ENCODE peak calls at places on chromosomes 12 and 14, in seven cellular contexts. Q is endothelial cell, L is NCI-H510A treated with DMSO at 0.1 percent for 48 hours, N is amniotic stem cell, D is lower lobe of right lung, R is pulmonary artery endothelial cell, Y is omental fat pad. J is an unnamed sample.
A peak's percentile ranks its signal among the peaks of the same experiment; 100 is the strongest.

GRCh38 chr14:36450550-36450949 is 69.5 kb downstream of the NKX2-1 start:
- DNase-seq in L (no peak), R (no peak), Y (no peak), Q (no peak), D (no peak), N (no peak), J (no peak)

GRCh38 chr14:47722929-47723693 is 47.7 kb upstream of the MDGA2 start:
- DNase-seq in R (no peak), L (no peak), N (no peak), Y (no peak), D (no peak), Q (no peak), J (no peak)

GRCh38 chr12:124914392-124915248 is at the start of gene UBC:
- DNase-seq in L (no peak), D (peak; percentile 91), Y (peak; percentile 90), Q (peak; percentile 87), R (peak; percentile 67), N (no peak), J (no peak)

GRCh38 chr12:46895726-46896125 is 69.9 kb upstream of the SLC38A4 start:
- DNase-seq in N (no peak), L (no peak), Y (no peak), Q (no peak), R (no peak), D (no peak), J (no peak)

GRCh38 chr12:63319936-63320633 is 169.1 kb upstream of the AVPR1A start:
- DNase-seq in Q (no peak), L (no peak), D (no peak), Y (no peak), N (no peak), R (no peak), J (no peak)

GRCh38 chr12:77999074-77999715 is 168.5 kb downstream of the NAV3 start:
- DNase-seq in D (no peak), Y (no peak), N (no peak), L (no peak), R (no peak), Q (no peak), J (no peak)

GRCh38 chr12:27711312-27711682 is 665 bp downstream of the MRPS35 start:
- DNase-seq in L (peak; percentile 21), N (no peak), Q (no peak), R (no peak), Y (no peak), D (no peak), J (no peak)

GRCh38 chr14:103527408-103528157 is 1.4 kb upstream of the TRMT61A start:
- DNase-seq in R (no peak), N (no peak), L (peak; percentile 25), Y (no peak), Q (no peak), D (no peak), J (peak; percentile 78)

GRCh38 chr14:70057519-70058136 is 131.1 kb downstream of the SLC8A3 start:
- DNase-seq in R (no peak), D (no peak), Y (no peak), L (no peak), N (no peak), Q (no peak), J (no peak)

GRCh38 chr12:20830456-20830855 is 20.0 kb downstream of the SLCO1B3 start:
- DNase-seq in D (no peak), Y (no peak), L (peak; percentile 20), Q (no peak), N (no peak), R (no peak), J (no peak)

GRCh38 chr14:76518366-76518765 is 142.4 kb downstream of the ESRRB start:
- DNase-seq in R (no peak), N (no peak), Q (no peak), L (no peak), D (no peak), Y (no peak), J (no peak)

GRCh38 chr14:103576371-103577024 is 13.7 kb downstream of the COA8 start:
- DNase-seq in D (peak; percentile 95), R (peak; percentile 80), N (peak; percentile 64), L (peak; percentile 85), Q (peak; percentile 22), Y (peak; percentile 58), J (peak; percentile 91)

GRCh38 chr12:53219116-53219955 is 12.3 kb upstream of the ITGB7 start:
- DNase-seq in Y (no peak), D (peak; percentile 60), N (no peak), Q (no peak), L (no peak), R (no peak), J (no peak)

GRCh38 chr12:122753213-122753571 is 568 bp downstream of the DENR start:
- DNase-seq in Y (no peak), L (no peak), Q (no peak), R (no peak), D (no peak), N (no peak), J (no peak)

GRCh38 chr12:85831327-85831990 is 4.8 kb downstream of the RASSF9 start:
- DNase-seq in Y (no peak), Q (no peak), N (no peak), D (no peak), R (no peak), L (no peak), J (no peak)

GRCh38 chr14:81132492-81132891 is 88.3 kb downstream of the GTF2A1 start:
- DNase-seq in N (no peak), Y (no peak), R (no peak), L (peak; percentile 25), Q (no peak), D (no peak), J (no peak)

GRCh38 chr12:127649951-127650350 is 617.0 kb upstream of the TMEM132C start:
- DNase-seq in R (no peak), Y (no peak), N (no peak), L (no peak), D (no peak), Q (no peak), J (no peak)

GRCh38 chr12:54131641-54132280 is 57.0 kb downstream of the SMUG1 start:
- DNase-seq in Y (no peak), N (no peak), R (no peak), L (no peak), D (no peak), Q (peak; percentile 27), J (no peak)

GRCh38 chr14:105448706-105449111 is 25.9 kb upstream of the CRIP2 start:
- DNase-seq in N (peak; percentile 3), D (peak; percentile 79), R (no peak), L (peak; percentile 16), Y (peak; percentile 38), Q (peak; percentile 84), J (peak; percentile 75)

GRCh38 chr14:36498938-36499337 is 21.1 kb downstream of the NKX2-1 start:
- DNase-seq in L (no peak), Q (no peak), Y (no peak), R (no peak), N (no peak), D (no peak), J (no peak)

GRCh38 chr12:108560752-108561719 is at the start of gene SART3:
- DNase-seq in Q (peak; percentile 73), D (peak; percentile 89), N (peak; percentile 71), Y (peak; percentile 41), L (peak; percentile 90), R (peak; percentile 55), J (peak; percentile 67)

GRCh38 chr12:46219147-46219891 is 49.5 kb downstream of the SLC38A1 start:
- DNase-seq in N (no peak), L (no peak), Q (no peak), Y (no peak), R (no peak), D (no peak), J (no peak)

GRCh38 chr14:69980457-69981414 is 101.5 kb downstream of the SMOC1 start:
- DNase-seq in N (no peak), L (peak; percentile 65), Q (no peak), R (no peak), Y (no peak), D (no peak), J (no peak)

GRCh38 chr12:109182041-109182839 is 65.9 kb downstream of the ACACB start:
- DNase-seq in R (no peak), Y (no peak), N (no peak), L (no peak), Q (no peak), D (no peak), J (no peak)

GRCh38 chr14:91315844-91316267 is 71.4 kb upstream of the GPR68 start:
- DNase-seq in L (no peak), Y (no peak), N (no peak), R (no peak), Q (no peak), D (no peak), J (no peak)

GRCh38 chr14:53368714-53369191 is 215.6 kb upstream of the DDHD1 start:
- DNase-seq in D (no peak), L (no peak), R (no peak), Y (no peak), N (no peak), Q (no peak), J (no peak)

GRCh38 chr12:6265038-6265405 is 45.5 kb upstream of the PLEKHG6 start:
- DNase-seq in R (no peak), Q (no peak), Y (no peak), N (no peak), L (no peak), D (peak; percentile 51), J (no peak)

GRCh38 chr12:99067171-99067785 is 422.2 kb downstream of the APAF1 start:
- DNase-seq in Y (no peak), Q (no peak), D (no peak), L (no peak), R (no peak), N (no peak), J (no peak)